ENCODE peak calls at places on chromosomes 11 and 22, in eight cellular contexts. One of them, this sample, is unnamed.

GRCh38 chr22:20205964-20206708 is 55.3 kb upstream of the CCDC188 start:
- DNase-seq in sigmoid colon: peak; percentile 74
- DNase-seq in uterus: peak; percentile 54
- DNase-seq in transverse colon: peak; percentile 78
- DNase-seq in heart left ventricle: peak; percentile 74
- DNase-seq in right lobe of liver: peak; percentile 79
- DNase-seq in endothelial cell of umbilical vein: peak; percentile 71
- DNase-seq in adrenal gland: peak; percentile 32
- DNase-seq in this sample: no peak

GRCh38 chr11:103993502-103993901 is 42.9 kb upstream of the DDI1 start:
- DNase-seq in adrenal gland: no peak
- DNase-seq in uterus: no peak
- DNase-seq in transverse colon: no peak
- DNase-seq in right lobe of liver: no peak
- DNase-seq in heart left ventricle: no peak
- DNase-seq in sigmoid colon: no peak
- DNase-seq in endothelial cell of umbilical vein: no peak
- DNase-seq in this sample: no peak

GRCh38 chr11:65241134-65241533 is 20.6 kb upstream of the POLA2 start:
- DNase-seq in endothelial cell of umbilical vein: no peak
- DNase-seq in adrenal gland: no peak
- DNase-seq in uterus: no peak
- DNase-seq in right lobe of liver: no peak
- DNase-seq in transverse colon: no peak
- DNase-seq in heart left ventricle: no peak
- DNase-seq in sigmoid colon: no peak
- DNase-seq in this sample: no peak

GRCh38 chr11:9053631-9054030 is 37.8 kb downstream of the SCUBE2 start:
- DNase-seq in right lobe of liver: peak; percentile 28
- DNase-seq in adrenal gland: no peak
- DNase-seq in uterus: no peak
- DNase-seq in heart left ventricle: no peak
- DNase-seq in transverse colon: no peak
- DNase-seq in sigmoid colon: no peak
- DNase-seq in endothelial cell of umbilical vein: no peak
- DNase-seq in this sample: no peak

GRCh38 chr11:103433380-103433779 is 324.2 kb downstream of the DYNC2H1 start:
- DNase-seq in uterus: no peak
- DNase-seq in transverse colon: no peak
- DNase-seq in heart left ventricle: no peak
- DNase-seq in sigmoid colon: no peak
- DNase-seq in right lobe of liver: no peak
- DNase-seq in adrenal gland: no peak
- DNase-seq in endothelial cell of umbilical vein: no peak
- DNase-seq in this sample: no peak

GRCh38 chr11:60982184-60982583 is 10.7 kb downstream of the CD6 start:
- DNase-seq in heart left ventricle: no peak
- DNase-seq in endothelial cell of umbilical vein: no peak
- DNase-seq in uterus: no peak
- DNase-seq in right lobe of liver: no peak
- DNase-seq in sigmoid colon: no peak
- DNase-seq in adrenal gland: no peak
- DNase-seq in transverse colon: no peak
- DNase-seq in this sample: no peak

GRCh38 chr11:28169816-28170215 is 61.6 kb downstream of the METTL15 start:
- DNase-seq in endothelial cell of umbilical vein: no peak
- DNase-seq in heart left ventricle: no peak
- DNase-seq in transverse colon: no peak
- DNase-seq in right lobe of liver: no peak
- DNase-seq in sigmoid colon: no peak
- DNase-seq in uterus: no peak
- DNase-seq in adrenal gland: no peak
- DNase-seq in this sample: no peak

GRCh38 chr11:64235427-64236161 is 1.2 kb downstream of the VEGFB start:
- DNase-seq in adrenal gland: peak; percentile 28
- DNase-seq in sigmoid colon: no peak
- DNase-seq in right lobe of liver: peak; percentile 49
- DNase-seq in heart left ventricle: peak; percentile 10
- DNase-seq in uterus: peak; percentile 22
- DNase-seq in transverse colon: peak; percentile 11
- DNase-seq in endothelial cell of umbilical vein: no peak
- DNase-seq in this sample: no peak

GRCh38 chr11:130115218-130115617 is 44.4 kb upstream of the ST14 start:
- DNase-seq in transverse colon: no peak
- DNase-seq in heart left ventricle: no peak
- DNase-seq in sigmoid colon: no peak
- DNase-seq in endothelial cell of umbilical vein: peak; percentile 71
- DNase-seq in uterus: no peak
- DNase-seq in right lobe of liver: peak; percentile 69
- DNase-seq in adrenal gland: peak; percentile 62
- DNase-seq in this sample: no peak

GRCh38 chr11:69299572-69299971 is 5.6 kb downstream of the MYEOV start:
- DNase-seq in adrenal gland: no peak
- DNase-seq in uterus: no peak
- DNase-seq in transverse colon: no peak
- DNase-seq in right lobe of liver: no peak
- DNase-seq in heart left ventricle: no peak
- DNase-seq in endothelial cell of umbilical vein: no peak
- DNase-seq in sigmoid colon: no peak
- DNase-seq in this sample: no peak

GRCh38 chr11:85643255-85643654 is 4.5 kb upstream of the TMEM126A start:
- DNase-seq in uterus: no peak
- DNase-seq in adrenal gland: no peak
- DNase-seq in endothelial cell of umbilical vein: no peak
- DNase-seq in sigmoid colon: no peak
- DNase-seq in transverse colon: peak; percentile 16
- DNase-seq in right lobe of liver: no peak
- DNase-seq in heart left ventricle: peak; percentile 37
- DNase-seq in this sample: no peak

GRCh38 chr11:56885182-56885581 is 103.5 kb upstream of the OR5AK2 start:
- DNase-seq in transverse colon: peak; percentile 53
- DNase-seq in adrenal gland: no peak
- DNase-seq in heart left ventricle: no peak
- DNase-seq in endothelial cell of umbilical vein: no peak
- DNase-seq in sigmoid colon: no peak
- DNase-seq in right lobe of liver: no peak
- DNase-seq in uterus: no peak
- DNase-seq in this sample: no peak

GRCh38 chr22:50677493-50678217 is 5.0 kb downstream of the SHANK3 start:
- DNase-seq in endothelial cell of umbilical vein: no peak
- DNase-seq in heart left ventricle: no peak
- DNase-seq in transverse colon: no peak
- DNase-seq in uterus: no peak
- DNase-seq in sigmoid colon: no peak
- DNase-seq in right lobe of liver: no peak
- DNase-seq in adrenal gland: no peak
- DNase-seq in this sample: no peak

GRCh38 chr11:19614370-19614936 is 98.2 kb upstream of the NAV2 start:
- DNase-seq in right lobe of liver: no peak
- DNase-seq in adrenal gland: no peak
- DNase-seq in transverse colon: no peak
- DNase-seq in heart left ventricle: no peak
- DNase-seq in sigmoid colon: no peak
- DNase-seq in endothelial cell of umbilical vein: peak; percentile 32
- DNase-seq in uterus: no peak
- DNase-seq in this sample: no peak

GRCh38 chr11:114301088-114301487 is 4.9 kb downstream of the NNMT start:
- DNase-seq in sigmoid colon: no peak
- DNase-seq in heart left ventricle: no peak
- DNase-seq in endothelial cell of umbilical vein: no peak
- DNase-seq in uterus: no peak
- DNase-seq in transverse colon: no peak
- DNase-seq in right lobe of liver: no peak
- DNase-seq in adrenal gland: no peak
- DNase-seq in this sample: no peak
- H3K4me3 ChIP-seq in sigmoid colon: peak overlapping the region; percentile 43
- H3K4me3 ChIP-seq in heart left ventricle: no peak overlapping the region
- H3K4me3 ChIP-seq in endothelial cell of umbilical vein: no peak overlapping the region
- H3K4me3 ChIP-seq in uterus: no peak overlapping the region
- H3K4me3 ChIP-seq in transverse colon: no peak overlapping the region
- H3K4me3 ChIP-seq in right lobe of liver: peak overlapping the region; percentile 69
- H3K4me3 ChIP-seq in adrenal gland: no peak overlapping the region
- H3K4me3 ChIP-seq in this sample: no peak overlapping the region

GRCh38 chr22:33539902-33540751 is 380.1 kb downstream of the LARGE1 start:
- DNase-seq in endothelial cell of umbilical vein: no peak
- DNase-seq in sigmoid colon: peak; percentile 90
- DNase-seq in heart left ventricle: peak; percentile 35
- DNase-seq in adrenal gland: peak; percentile 77
- DNase-seq in transverse colon: peak; percentile 73
- DNase-seq in uterus: peak; percentile 74
- DNase-seq in right lobe of liver: peak; percentile 90
- DNase-seq in this sample: peak; percentile 59

GRCh38 chr22:33539202-33539901 is 380.9 kb downstream of the LARGE1 start:
- DNase-seq in right lobe of liver: no peak
- DNase-seq in uterus: no peak
- DNase-seq in sigmoid colon: no peak
- DNase-seq in transverse colon: no peak
- DNase-seq in endothelial cell of umbilical vein: no peak
- DNase-seq in heart left ventricle: no peak
- DNase-seq in adrenal gland: no peak
- DNase-seq in this sample: no peak

GRCh38 chr22:33535937-33536875 is 384.1 kb downstream of the LARGE1 start:
- DNase-seq in endothelial cell of umbilical vein: no peak
- DNase-seq in sigmoid colon: no peak
- DNase-seq in heart left ventricle: no peak
- DNase-seq in transverse colon: no peak
- DNase-seq in right lobe of liver: no peak
- DNase-seq in uterus: no peak
- DNase-seq in adrenal gland: peak; percentile 84
- DNase-seq in this sample: no peak

GRCh38 chr22:33538277-33538885 is 381.9 kb downstream of the LARGE1 start:
- DNase-seq in adrenal gland: peak; percentile 55
- DNase-seq in endothelial cell of umbilical vein: no peak
- DNase-seq in right lobe of liver: no peak
- DNase-seq in uterus: no peak
- DNase-seq in transverse colon: no peak
- DNase-seq in heart left ventricle: no peak
- DNase-seq in sigmoid colon: no peak
- DNase-seq in this sample: no peak

DNA sequence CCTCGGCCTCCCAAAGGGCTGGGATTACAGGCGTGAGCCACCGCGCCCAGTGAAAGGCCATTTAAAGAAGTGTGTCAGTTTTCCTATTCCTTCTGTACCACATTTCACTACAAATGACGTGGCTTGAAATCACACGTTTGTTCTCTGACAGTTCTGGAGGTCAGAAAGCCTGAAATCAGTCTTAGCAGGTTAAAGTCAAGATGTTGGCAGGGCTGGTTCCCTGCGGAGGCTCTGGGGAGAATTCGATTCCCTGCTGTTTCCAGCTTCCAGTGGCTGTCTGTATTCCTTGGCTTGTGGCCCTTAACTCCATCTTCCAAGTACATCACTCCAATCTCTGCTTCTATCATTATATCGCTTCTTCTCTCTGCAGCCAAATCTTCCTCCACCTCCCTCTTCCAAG is 383.2 kb downstream of the LARGE1 start:
- DNase-seq in endothelial cell of umbilical vein: no peak
- DNase-seq in transverse colon: no peak
- DNase-seq in sigmoid colon: no peak
- DNase-seq in heart left ventricle: no peak
- DNase-seq in right lobe of liver: no peak
- DNase-seq in adrenal gland: no peak
- DNase-seq in uterus: no peak
- DNase-seq in this sample: no peak
- H3K9me3 ChIP-seq in endothelial cell of umbilical vein: peaks cover 4% of the 10 kb centered on the region
- H3K9me3 ChIP-seq in transverse colon: no peaks in the 10 kb centered on the region
- H3K9me3 ChIP-seq in sigmoid colon: no peaks in the 10 kb centered on the region
- H3K9me3 ChIP-seq in heart left ventricle: no peaks in the 10 kb centered on the region
- H3K9me3 ChIP-seq in right lobe of liver: no peaks in the 10 kb centered on the region
- H3K9me3 ChIP-seq in adrenal gland: no peaks in the 10 kb centered on the region
- H3K9me3 ChIP-seq in uterus: no peaks in the 10 kb centered on the region
- H3K9me3 ChIP-seq in this sample: no peaks in the 10 kb centered on the region

DNA sequence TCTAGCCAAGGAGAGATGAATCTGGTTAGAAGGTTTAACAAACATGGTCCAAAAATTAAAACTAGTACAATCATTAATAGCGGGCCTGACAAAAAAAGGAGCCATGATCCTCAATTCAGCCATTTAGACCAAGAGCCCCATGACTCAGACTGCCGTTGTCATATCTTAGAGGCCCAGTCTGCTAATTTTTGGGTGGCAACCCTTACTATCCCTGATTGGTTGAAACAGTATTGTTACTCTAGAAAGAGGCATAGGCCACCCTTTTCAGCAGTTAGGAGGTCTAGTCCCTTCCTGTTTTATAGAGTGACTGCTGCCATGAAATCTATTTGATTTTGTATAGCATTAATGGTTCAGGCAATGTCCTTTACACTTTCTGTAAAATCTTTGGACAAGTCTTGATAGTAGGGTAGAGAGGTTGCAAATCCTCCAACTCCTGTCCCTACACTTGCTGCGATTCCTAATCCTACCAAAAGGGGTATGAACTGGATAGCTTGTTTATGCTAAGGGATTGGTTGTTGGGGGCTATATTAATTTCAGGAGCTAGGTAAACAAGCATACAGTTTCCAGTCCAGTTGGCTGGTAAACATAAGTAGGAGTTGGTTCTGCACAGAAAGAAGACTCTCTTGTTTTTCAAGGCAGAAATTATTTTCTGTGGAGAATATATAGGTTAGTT is 1056.3 kb upstream of the CNTN5 start:
- DNase-seq in adrenal gland: no peak
- DNase-seq in right lobe of liver: no peak
- DNase-seq in transverse colon: no peak
- DNase-seq in sigmoid colon: no peak
- DNase-seq in endothelial cell of umbilical vein: no peak
- DNase-seq in uterus: no peak
- DNase-seq in heart left ventricle: no peak
- DNase-seq in this sample: no peak
- TF ChIP-seq POLR2A in adrenal gland: no peak
- TF ChIP-seq POLR2A in right lobe of liver: no peak
- TF ChIP-seq POLR2A in transverse colon: no peak
- TF ChIP-seq POLR2A in sigmoid colon: no peak
- TF ChIP-seq POLR2A in endothelial cell of umbilical vein: no peak
- TF ChIP-seq POLR2A in uterus: no peak
- TF ChIP-seq POLR2A in heart left ventricle: no peak
- TF ChIP-seq POLR2A in this sample: no peak

GRCh38 chr11:122882189-122882808 is at the start of gene JHY:
- DNase-seq in right lobe of liver: no peak
- DNase-seq in uterus: no peak
- DNase-seq in endothelial cell of umbilical vein: no peak
- DNase-seq in sigmoid colon: no peak
- DNase-seq in heart left ventricle: no peak
- DNase-seq in adrenal gland: no peak
- DNase-seq in transverse colon: no peak
- DNase-seq in this sample: no peak
- H3K4me3 ChIP-seq in right lobe of liver: peak within 1 kb of the TSS; percentile 45
- H3K4me3 ChIP-seq in uterus: peak within 1 kb of the TSS; percentile 57
- H3K4me3 ChIP-seq in endothelial cell of umbilical vein: peak within 1 kb of the TSS; percentile 72
- H3K4me3 ChIP-seq in sigmoid colon: peak within 1 kb of the TSS; percentile 66
- H3K4me3 ChIP-seq in heart left ventricle: peak within 1 kb of the TSS; percentile 73
- H3K4me3 ChIP-seq in adrenal gland: no peak within 1 kb of the TSS
- H3K4me3 ChIP-seq in transverse colon: peak within 1 kb of the TSS; percentile 72
- H3K4me3 ChIP-seq in this sample: peak within 1 kb of the TSS; percentile 78

GRCh38 chr22:35425546-35425945 is 25.6 kb downstream of the MCM5 start:
- DNase-seq in uterus: no peak
- DNase-seq in adrenal gland: no peak
- DNase-seq in sigmoid colon: no peak
- DNase-seq in right lobe of liver: no peak
- DNase-seq in transverse colon: no peak
- DNase-seq in endothelial cell of umbilical vein: no peak
- DNase-seq in heart left ventricle: no peak
- DNase-seq in this sample: no peak
- H3K9me3 ChIP-seq in uterus: no peaks in the 10 kb centered on the region
- H3K9me3 ChIP-seq in adrenal gland: no peaks in the 10 kb centered on the region
- H3K9me3 ChIP-seq in sigmoid colon: no peaks in the 10 kb centered on the region
- H3K9me3 ChIP-seq in right lobe of liver: no peaks in the 10 kb centered on the region
- H3K9me3 ChIP-seq in transverse colon: no peaks in the 10 kb centered on the region
- H3K9me3 ChIP-seq in endothelial cell of umbilical vein: no peaks in the 10 kb centered on the region
- H3K9me3 ChIP-seq in heart left ventricle: no peaks in the 10 kb centered on the region
- H3K9me3 ChIP-seq in this sample: no peaks in the 10 kb centered on the region